ENCODE peak calls at places on chromosomes 5 and 9, in four cellular contexts. R is neural progenitor cell, H is GM23248, Q is fibroblast of lung. C is an unnamed sample.

GRCh38 chr9:37528652-37529072 is 42.9 kb downstream of the POLR1E start:
- DNase-seq in R (no peak), H (no peak), Q (peak), C (no peak)

GRCh38 chr5:75054110-75054930 is 2.0 kb upstream of the GCNT4 start:
- DNase-seq in H (peak), R (peak), Q (peak), C (peak)

GRCh38 chr5:20494706-20495105 is 506.7 kb upstream of the CDH18 start:
- DNase-seq in R (no peak), Q (no peak), H (no peak), C (no peak)

GRCh38 chr5:157502143-157502647 is 42.2 kb downstream of the NIPAL4 start:
- DNase-seq in R (no peak), H (no peak), Q (no peak), C (no peak)

GRCh38 chr5:25850581-25850980 is 1187.8 kb downstream of the CDH9 start:
- DNase-seq in Q (no peak), H (no peak), R (peak), C (peak)

GRCh38 chr5:172958268-172959046 is 767 bp upstream of the RPL26L1 start:
- DNase-seq in H (peak), Q (peak), R (peak), C (peak)

GRCh38 chr5:74626386-74627222 is 13.9 kb downstream of the ENC1 start:
- DNase-seq in H (no peak), Q (no peak), R (no peak), C (no peak)

GRCh38 chr9:122206118-122207046 is 22.4 kb downstream of the LHX6 start:
- DNase-seq in H (peak), R (no peak), Q (peak), C (no peak)

GRCh38 chr5:95853490-95853889 is 31.0 kb upstream of the GLRX start:
- DNase-seq in R (no peak), Q (no peak), H (no peak), C (no peak)

GRCh38 chr5:116573617-116574431 is 799 bp downstream of the SEMA6A start:
- DNase-seq in H (peak), Q (peak), R (peak), C (peak)

GRCh38 chr5:116571568-116572321 is 2.9 kb downstream of the SEMA6A start:
- DNase-seq in Q (no peak), R (peak), H (no peak), C (peak)

GRCh38 chr5:116574682-116575634 is at the start of gene SEMA6A:
- DNase-seq in R (peak), H (peak), Q (peak), C (peak)

GRCh38 chr5:116572375-116573278 is 2.0 kb downstream of the SEMA6A start:
- DNase-seq in R (peak), Q (peak), H (peak), C (peak)

GRCh38 chr5:116573279-116573616 is 1.4 kb downstream of the SEMA6A start:
- DNase-seq in H (peak), R (peak), Q (no peak), C (peak)
- TF ChIP-seq EZH2 in H (peak), R (no peak), Q (peak), C (no peak)

DNA sequence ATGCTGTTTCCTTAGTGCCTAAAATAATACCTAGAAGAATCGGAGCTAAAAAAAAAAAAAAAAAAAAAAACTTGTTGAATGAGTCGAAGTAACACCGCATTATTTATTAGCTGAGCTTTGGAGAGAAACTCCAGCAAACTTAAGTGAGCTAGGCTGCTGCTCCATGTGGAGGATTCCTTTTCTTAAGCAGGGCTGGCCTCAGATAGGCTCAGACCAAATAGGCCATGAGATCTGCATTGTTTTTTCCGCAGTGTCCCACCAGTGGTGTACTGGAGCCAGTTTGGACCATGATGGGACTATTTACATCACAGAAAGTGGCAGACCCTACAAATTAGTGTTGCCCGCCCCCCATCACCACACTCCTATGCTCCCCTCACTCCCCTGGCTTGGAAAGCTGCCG is 341.4 kb downstream of the DTWD2 start:
- DNase-seq in Q (no peak), R (peak), H (no peak), C (no peak)
- H2AFZ ChIP-seq in Q (no peak), R (peak), H (no peak), C (no peak)

GRCh38 chr9:88403340-88403739 is 15.1 kb downstream of the SPIN1 start:
- DNase-seq in H (no peak), R (no peak), Q (no peak), C (no peak)
- TF ChIP-seq EZH2 in H (no peak), R (no peak), Q (no peak), C (no peak)

GRCh38 chr5:36573441-36573840 is 33.0 kb upstream of the SLC1A3 start:
- DNase-seq in R (no peak), H (peak), Q (peak), C (no peak)
- H2AFZ ChIP-seq in R (no peak), H (no peak), Q (no peak), C (no peak)

GRCh38 chr9:77022783-77023440 is 3.5 kb downstream of the FOXB2 start:
- DNase-seq in R (peak), Q (no peak), H (no peak), C (no peak)
- TF ChIP-seq EZH2 in R (peak), Q (peak), H (no peak), C (peak)

GRCh38 chr5:83911367-83911919 is 190.8 kb upstream of the HAPLN1 start:
- DNase-seq in H (no peak), Q (no peak), R (no peak), C (no peak)
- H2AFZ ChIP-seq in H (no peak), Q (no peak), R (no peak), C (no peak)

DNA sequence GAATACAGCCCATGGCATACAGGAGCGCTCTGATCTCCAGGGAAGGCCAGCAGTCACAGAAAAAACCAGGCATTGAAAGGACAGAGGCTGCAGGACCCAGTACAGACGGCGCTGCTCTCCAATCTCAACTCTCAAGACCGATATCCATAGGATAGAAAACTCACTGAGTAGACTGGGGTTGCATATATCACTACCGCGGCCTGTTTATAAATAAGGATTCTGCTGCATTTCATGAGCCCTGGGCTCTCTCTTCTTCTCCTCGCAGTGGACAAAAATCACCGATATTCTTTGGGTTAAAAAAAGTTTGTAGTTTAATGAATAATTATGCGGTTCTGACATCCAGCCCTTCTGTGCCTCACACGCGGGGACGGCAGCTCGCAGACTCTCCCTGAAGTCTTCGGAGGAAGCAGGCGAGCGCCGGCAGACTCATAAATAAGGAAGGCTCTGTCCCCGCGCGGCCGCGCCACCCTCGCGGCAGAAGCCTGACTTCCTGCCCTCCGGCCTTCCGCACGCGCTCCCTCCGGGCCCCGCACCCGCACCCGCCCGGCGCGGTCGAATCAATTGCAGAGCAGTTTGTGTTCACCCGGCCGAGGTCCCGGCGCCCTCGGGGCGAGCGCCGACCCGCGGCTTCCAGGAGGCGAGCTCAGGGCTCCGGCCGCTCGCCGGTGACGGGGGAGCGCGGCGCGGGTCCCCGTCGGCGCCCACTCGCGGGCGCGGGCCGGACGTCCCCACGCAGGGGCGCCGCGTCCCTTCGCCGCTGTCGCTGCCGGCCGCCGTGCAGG is at the start of gene FAM78A:
- DNase-seq in R (peak), Q (no peak), H (peak), C (peak)
- TF ChIP-seq EZH2 in R (peak), Q (peak), H (no peak), C (peak)

GRCh38 chr9:22005083-22005699 is 3.9 kb downstream of the CDKN2B start:
- DNase-seq in Q (no peak), H (no peak), R (peak), C (no peak)
- H2AFZ ChIP-seq in Q (peak), H (no peak), R (no peak), C (no peak)

DNA sequence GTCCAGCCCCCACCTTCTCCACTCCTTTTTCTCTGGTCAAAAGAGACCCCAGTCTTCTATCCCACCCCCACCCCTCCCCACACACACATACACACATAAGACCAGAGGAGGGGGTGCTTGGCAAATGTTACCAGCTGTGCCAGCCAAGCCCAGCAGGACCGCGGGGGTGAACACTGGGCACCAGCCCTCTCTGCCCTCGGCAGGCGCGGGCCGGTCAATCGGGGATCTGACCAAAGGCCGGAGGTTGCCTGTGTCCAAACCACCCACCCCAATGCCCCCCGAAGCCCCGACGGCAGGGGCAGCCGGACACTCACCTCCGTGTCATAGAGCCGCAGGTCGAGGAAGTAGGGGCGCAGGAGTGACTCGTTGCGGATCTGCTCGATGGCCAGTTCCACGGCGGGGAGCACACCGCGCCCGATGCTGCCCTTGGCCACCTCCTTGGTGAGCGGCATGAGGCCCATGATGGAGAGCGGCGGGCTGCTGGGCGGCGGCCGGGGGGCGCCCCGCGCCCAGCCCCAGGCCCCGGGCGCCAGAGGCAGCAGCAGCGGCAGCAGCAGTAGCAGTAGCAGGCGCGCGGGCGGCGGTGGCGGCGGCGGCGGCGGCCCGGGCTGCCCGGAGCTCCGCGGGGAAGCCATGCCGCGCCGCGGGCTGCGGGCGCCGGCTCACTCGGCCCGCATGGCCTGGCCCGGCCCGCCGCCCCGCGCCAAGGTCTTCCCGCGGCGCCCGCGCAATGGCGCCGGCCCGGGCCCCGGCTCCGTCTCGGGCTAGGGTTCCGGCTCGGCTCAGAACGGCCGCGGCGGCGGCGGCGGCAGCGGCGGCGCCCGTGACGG is 417 bp downstream of the GABBR2 start:
- DNase-seq in H (peak), R (no peak), Q (no peak), C (no peak)
- TF ChIP-seq EZH2 in H (no peak), R (peak), Q (no peak), C (no peak)

GRCh38 chr5:44809215-44809955 is 638 bp downstream of the MRPS30 start:
- DNase-seq in Q (peak), R (peak), H (peak), C (peak)
- H2AFZ ChIP-seq in Q (peak), R (peak), H (peak), C (peak)